ENCODE peak calls at places on chromosome 1, in five cellular contexts. N, W, F, D and Y are unnamed samples.
A peak's percentile ranks its signal among the peaks of the same experiment; 100 is the strongest.

GRCh38 chr1:206580438-206581113 is 31.7 kb downstream of the EIF2D start:
- DNase-seq in W (no peak), N (no peak), F (no peak), D (no peak), Y (no peak)

GRCh38 chr1:234326493-234327366 is 46.5 kb upstream of the COA6 start:
- DNase-seq in F (peak; percentile 29), D (peak; percentile 79), N (peak; percentile 39), W (no peak), Y (peak; percentile 76)

GRCh38 chr1:81666586-81666985 is 134.1 kb upstream of the ADGRL2 start:
- DNase-seq in W (no peak), N (no peak), D (no peak), F (no peak), Y (no peak)

GRCh38 chr1:204647114-204647804 is 38.3 kb downstream of the LRRN2 start:
- DNase-seq in F (peak; percentile 29), N (no peak), D (peak; percentile 71), W (no peak), Y (no peak)

GRCh38 chr1:155079487-155080249 is 1.0 kb downstream of the EFNA3 start:
- DNase-seq in W (peak; percentile 82), F (no peak), D (no peak), N (no peak), Y (no peak)

GRCh38 chr1:200305806-200306205 is 104.0 kb downstream of the ZNF281 start:
- DNase-seq in W (no peak), N (no peak), D (no peak), F (no peak), Y (no peak)

GRCh38 chr1:8378202-8378601 is 60.3 kb downstream of the SLC45A1 start:
- DNase-seq in F (peak; percentile 22), N (no peak), W (no peak), D (no peak), Y (no peak)

GRCh38 chr1:183077107-183077506 is 53.9 kb downstream of the LAMC1 start:
- DNase-seq in N (no peak), F (no peak), W (no peak), D (no peak), Y (no peak)

GRCh38 chr1:67339623-67340343 is 32.1 kb downstream of the IL12RB2 start:
- DNase-seq in W (no peak), N (no peak), D (peak; percentile 55), F (no peak), Y (no peak)

GRCh38 chr1:72281144-72281543 is 1.2 kb downstream of the NEGR1 start:
- DNase-seq in F (no peak), W (no peak), D (no peak), N (no peak), Y (no peak)

GRCh38 chr1:105730701-105731100 is 1325.8 kb upstream of the PRMT6 start:
- DNase-seq in W (no peak), D (no peak), N (no peak), F (no peak), Y (no peak)

GRCh38 chr1:59549903-59550302 is 253.0 kb downstream of the FGGY start:
- DNase-seq in N (no peak), W (peak; percentile 58), F (no peak), D (no peak), Y (no peak)
- H3K27ac ChIP-seq in N (no peak overlapping the region), W (peak overlapping the region; percentile 89), F (no peak overlapping the region), D (no peak overlapping the region), Y (no peak overlapping the region)

GRCh38 chr1:110634086-110634454 is 27.9 kb upstream of the KCNA2 start:
- DNase-seq in N (no peak), D (no peak), W (no peak), F (no peak), Y (no peak)
- H3K27ac ChIP-seq in N (no peak overlapping the region), D (peak overlapping the region; percentile 100), W (no peak overlapping the region), F (peak overlapping the region; percentile 57), Y (peak overlapping the region; percentile 74)

GRCh38 chr1:3167255-3167654 is 98.3 kb downstream of the PRDM16 start:
- DNase-seq in D (no peak), N (no peak), W (no peak), F (no peak), Y (no peak)

GRCh38 chr1:3166206-3166918 is 97.4 kb downstream of the PRDM16 start:
- DNase-seq in W (no peak), N (no peak), D (no peak), F (no peak), Y (no peak)

GRCh38 chr1:3170566-3171453 is 101.8 kb downstream of the PRDM16 start:
- DNase-seq in F (peak; percentile 83), D (peak; percentile 43), W (no peak), N (peak; percentile 90), Y (no peak)

GRCh38 chr1:3169621-3170356 is 100.8 kb downstream of the PRDM16 start:
- DNase-seq in W (no peak), D (no peak), N (no peak), F (no peak), Y (no peak)

GRCh38 chr1:3168678-3169077 is 99.7 kb downstream of the PRDM16 start:
- DNase-seq in W (no peak), N (peak; percentile 86), F (no peak), D (no peak), Y (no peak)
- H3K27ac ChIP-seq in W (peak overlapping the region; percentile 28), N (peak overlapping the region; percentile 22), F (no peak overlapping the region), D (no peak overlapping the region), Y (no peak overlapping the region)

DNA sequence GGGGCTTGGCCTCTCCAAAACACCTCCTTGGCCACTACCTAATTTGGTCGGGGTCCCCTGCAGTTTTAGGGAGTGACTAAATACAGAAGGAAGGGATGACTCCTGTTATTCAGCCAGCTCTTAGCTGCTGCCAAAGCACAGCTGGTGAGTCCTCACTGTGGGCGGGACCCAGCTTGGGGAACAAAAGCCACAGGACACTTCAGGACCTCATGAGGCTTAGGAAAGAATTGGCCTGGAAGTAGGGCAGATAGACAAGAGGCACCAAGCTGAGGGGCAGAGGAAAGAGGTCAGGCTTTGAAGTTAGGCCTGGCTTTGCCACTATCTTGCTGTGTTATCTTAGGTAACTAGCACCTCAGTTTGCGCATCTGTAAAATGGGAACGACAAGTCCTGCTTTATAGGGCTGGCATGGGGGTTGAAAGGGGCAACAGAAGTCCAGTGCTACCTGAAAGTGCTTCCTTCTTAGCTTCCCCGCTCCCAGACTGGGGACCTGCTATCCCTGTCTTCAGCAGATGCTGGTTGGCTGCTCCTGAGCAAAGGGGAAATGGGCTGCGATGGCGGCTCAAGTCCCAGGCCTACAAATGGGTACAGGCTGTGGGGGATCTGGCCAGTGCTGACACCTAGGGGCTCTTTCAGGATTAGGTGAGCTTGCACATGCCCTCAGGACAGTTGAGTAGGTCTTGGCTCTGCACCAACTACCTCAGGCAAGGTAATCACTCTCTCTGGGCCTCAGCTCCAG is 15.7 kb downstream of the IFI6 start:
- DNase-seq in N (no peak), F (peak; percentile 71), W (peak; percentile 82), D (no peak), Y (no peak)
- H3K27ac ChIP-seq in N (no peak overlapping the region), F (peak overlapping the region; percentile 77), W (peak overlapping the region; percentile 74), D (no peak overlapping the region), Y (no peak overlapping the region)

GRCh38 chr1:165444897-165445370 is at the start of gene RXRG:
- DNase-seq in F (peak; percentile 26), D (no peak), W (peak; percentile 85), N (no peak), Y (no peak)
- H3K27ac ChIP-seq in F (peak within 1 kb of the TSS; percentile 50), D (no peak within 1 kb of the TSS), W (peak within 1 kb of the TSS; percentile 40), N (no peak within 1 kb of the TSS), Y (no peak within 1 kb of the TSS)

DNA sequence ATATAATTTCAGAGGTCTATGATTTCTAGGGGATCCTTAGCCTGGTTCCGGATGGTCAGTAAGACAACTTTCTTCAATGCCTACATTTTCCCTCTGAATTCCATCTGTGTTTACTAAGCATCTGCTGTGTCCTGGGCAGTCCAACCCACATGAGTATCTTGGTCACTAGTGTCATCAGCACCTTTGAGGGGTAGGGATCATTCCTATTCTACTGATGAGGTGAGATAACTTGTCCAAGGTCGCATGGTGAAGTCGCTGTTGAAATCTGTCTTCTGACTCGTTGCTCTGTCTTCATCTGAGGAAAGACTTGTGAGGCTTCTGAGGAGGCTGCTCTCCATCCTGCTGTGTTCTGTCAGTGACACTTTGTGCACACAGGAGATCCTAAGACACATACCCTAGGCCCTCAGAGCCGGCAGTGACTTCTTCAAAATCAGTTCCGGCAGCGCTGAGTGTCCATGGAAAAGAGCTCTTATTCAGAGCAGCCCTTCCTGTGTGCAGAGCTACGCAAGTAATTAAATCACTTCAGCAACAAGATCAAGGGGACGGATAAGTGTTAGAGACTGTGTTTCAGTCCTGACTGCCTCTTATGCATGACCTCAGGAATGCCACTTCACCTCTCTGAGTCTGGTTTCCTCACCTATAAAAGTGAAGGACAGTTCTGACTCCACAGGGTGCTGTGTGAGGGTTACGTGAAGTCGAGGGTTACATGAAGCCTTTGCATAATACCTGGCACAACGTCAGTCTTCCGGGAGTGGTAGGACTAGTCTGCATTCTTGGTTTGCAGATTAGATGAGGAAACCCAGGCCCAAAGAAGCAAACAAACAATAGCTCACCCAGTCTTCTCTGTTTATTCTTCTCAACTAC is 28.4 kb downstream of the AK2 start:
- DNase-seq in F (no peak), N (peak; percentile 79), W (no peak), D (no peak), Y (no peak)
- H3K27ac ChIP-seq in F (peak overlapping the region; percentile 11), N (no peak overlapping the region), W (peak overlapping the region; percentile 60), D (no peak overlapping the region), Y (no peak overlapping the region)

GRCh38 chr1:47838562-47839459 is 158.4 kb downstream of the TRABD2B start:
- DNase-seq in W (no peak), F (no peak), D (no peak), N (no peak), Y (no peak)
- H3K27ac ChIP-seq in W (no peak overlapping the region), F (no peak overlapping the region), D (no peak overlapping the region), N (no peak overlapping the region), Y (no peak overlapping the region)